ENCODE peak calls at places on chromosomes 12 and 14, in five cellular contexts. K is brain microvascular endothelial cell, Z is left lobe of liver, J is right atrium auricular region, U is HS-5. Y is an unnamed sample.

GRCh38 chr12:13152756-13153155 is 43.8 kb upstream of the EMP1 start:
- DNase-seq in K (no peak), Z (no peak), J (no peak), U (no peak), Y (no peak)

GRCh38 chr12:68336754-68337343 is 4.7 kb upstream of the MDM1 start:
- DNase-seq in K (no peak), Z (no peak), J (no peak), U (no peak), Y (no peak)

GRCh38 chr14:76812093-76812421 is 625 bp downstream of the ANGEL1 start:
- DNase-seq in K (no peak), Z (no peak), J (no peak), U (no peak), Y (no peak)

GRCh38 chr12:52434096-52434733 is at the start of gene KRT75:
- DNase-seq in K (no peak), Z (no peak), J (no peak), U (no peak), Y (peak)

GRCh38 chr12:117564885-117565284 is 203.5 kb upstream of the NOS1 start:
- DNase-seq in K (no peak), Z (no peak), J (no peak), U (no peak), Y (peak)

GRCh38 chr12:9052610-9053009 is 63.1 kb downstream of the A2M start:
- DNase-seq in K (no peak), Z (no peak), J (no peak), U (no peak), Y (no peak)

GRCh38 chr12:82627799-82628198 is 58.9 kb upstream of the TMTC2 start:
- DNase-seq in K (peak), Z (no peak), J (no peak), U (peak), Y (no peak)

GRCh38 chr12:51897181-51897580 is 9.3 kb downstream of the ANKRD33 start:
- DNase-seq in K (no peak), Z (peak), J (no peak), U (no peak), Y (peak)

GRCh38 chr14:105087308-105087962 is 22.2 kb upstream of the GPR132 start:
- DNase-seq in K (peak), Z (no peak), J (no peak), U (no peak), Y (no peak)

GRCh38 chr12:71686658-71687025 is 760 bp downstream of the TMEM19 start:
- DNase-seq in K (no peak), Z (no peak), J (no peak), U (no peak), Y (no peak)

GRCh38 chr14:35740215-35740614 is 68.9 kb downstream of the RALGAPA1 start:
- DNase-seq in K (no peak), Z (no peak), J (no peak), U (no peak), Y (no peak)

GRCh38 chr14:105064721-105065143 is 498 bp downstream of the GPR132 start:
- DNase-seq in K (peak), Z (no peak), J (no peak), U (no peak), Y (peak)

GRCh38 chr14:70888681-70889175 is 18.5 kb upstream of the PCNX1 start:
- DNase-seq in K (peak), Z (no peak), J (no peak), U (peak), Y (no peak)